ENCODE peak calls at places on chromosomes 3 and 15, in nine cellular contexts. W is mucosa of descending colon, V is AG04449, Z is KG1, F is HT-29, K is amniotic epithelial cell, R is natural killer cell, M is SK-MEL-5, N is NCI-H774. C is an unnamed sample.

GRCh38 chr3:141458937-141459510 is 27.8 kb upstream of the RASA2 start:
- DNase-seq in W (no peak), V (no peak), Z (no peak), F (no peak), K (no peak), R (no peak), M (no peak), N (no peak), C (no peak)

GRCh38 chr3:16357191-16357590 is 92.2 kb downstream of the OXNAD1 start:
- DNase-seq in W (no peak), V (no peak), Z (no peak), F (no peak), K (peak), R (no peak), M (no peak), N (no peak), C (no peak)

GRCh38 chr3:154904328-154904727 is 175.8 kb upstream of the MME start:
- DNase-seq in W (peak), V (no peak), Z (no peak), F (peak), K (peak), R (no peak), M (peak), N (no peak), C (no peak)

GRCh38 chr3:50251220-50251619 is 15.2 kb downstream of the GNAI2 start:
- DNase-seq in W (no peak), V (no peak), Z (no peak), F (no peak), K (peak), R (no peak), M (no peak), N (no peak), C (peak)

GRCh38 chr3:129888739-129889138 is 4.8 kb downstream of the TMCC1 start:
- DNase-seq in W (no peak), V (peak), Z (no peak), F (peak), K (peak), R (no peak), M (no peak), N (no peak), C (peak)

GRCh38 chr3:48538451-48538850 is 18.2 kb downstream of the PFKFB4 start:
- DNase-seq in W (no peak), V (no peak), Z (no peak), F (no peak), K (no peak), R (no peak), M (no peak), N (no peak), C (no peak)

GRCh38 chr3:74535281-74535680 is 79.2 kb downstream of the CNTN3 start:
- DNase-seq in W (no peak), V (no peak), Z (no peak), F (no peak), K (no peak), R (no peak), M (no peak), N (no peak), C (no peak)

GRCh38 chr15:88378259-88378658 is 88.9 kb downstream of the MRPL46 start:
- DNase-seq in W (no peak), V (peak), Z (no peak), F (no peak), K (no peak), R (no peak), M (no peak), N (no peak), C (no peak)

GRCh38 chr15:91970142-91970541 is 116.6 kb downstream of the SLCO3A1 start:
- DNase-seq in W (peak), V (no peak), Z (no peak), F (no peak), K (no peak), R (no peak), M (no peak), N (no peak), C (no peak)

GRCh38 chr3:54122802-54123537 is 618 bp downstream of the CACNA2D3 start:
- DNase-seq in W (no peak), V (no peak), Z (no peak), F (no peak), K (no peak), R (no peak), M (no peak), N (no peak), C (no peak)

GRCh38 chr3:195388380-195388779 is 54.4 kb downstream of the ACAP2 start:
- DNase-seq in W (peak), V (no peak), Z (no peak), F (peak), K (no peak), R (no peak), M (no peak), N (no peak), C (no peak)

GRCh38 chr15:45146405-45146804 is 16.6 kb downstream of the DUOX1 start:
- DNase-seq in W (no peak), V (no peak), Z (no peak), F (no peak), K (peak), R (no peak), M (no peak), N (no peak), C (no peak)

GRCh38 chr3:108334698-108335097 is 38.4 kb downstream of the HHLA2 start:
- DNase-seq in W (no peak), V (no peak), Z (no peak), F (no peak), K (no peak), R (no peak), M (no peak), N (no peak), C (no peak)

GRCh38 chr3:119778176-119778575 is 3.7 kb upstream of the NR1I2 start:
- DNase-seq in W (no peak), V (no peak), Z (no peak), F (no peak), K (no peak), R (no peak), M (no peak), N (no peak), C (no peak)

GRCh38 chr15:31392761-31393401 is 66.2 kb downstream of the KLF13 start:
- DNase-seq in W (peak), V (no peak), Z (no peak), F (no peak), K (peak), R (no peak), M (no peak), N (no peak), C (no peak)

GRCh38 chr3:198076722-198077308 is 116.8 kb downstream of the LMLN start:
- DNase-seq in W (no peak), V (no peak), Z (no peak), F (no peak), K (no peak), R (no peak), M (no peak), N (peak), C (no peak)

GRCh38 chr3:143963946-143964345 is 7.7 kb upstream of the DIPK2A start:
- DNase-seq in W (no peak), V (no peak), Z (no peak), F (no peak), K (peak), R (no peak), M (no peak), N (no peak), C (no peak)

GRCh38 chr15:28456476-28457395 is 76.0 kb downstream of the GOLGA8G start:
- DNase-seq in W (no peak), V (no peak), Z (no peak), F (no peak), K (no peak), R (peak), M (no peak), N (no peak), C (no peak)

GRCh38 chr15:101064795-101065569 is 145.8 kb downstream of the LRRK1 start:
- DNase-seq in W (no peak), V (no peak), Z (no peak), F (no peak), K (no peak), R (no peak), M (no peak), N (no peak), C (no peak)

GRCh38 chr15:33068531-33068990 is 126.0 kb downstream of the FMN1 start:
- DNase-seq in W (peak), V (no peak), Z (no peak), F (peak), K (peak), R (no peak), M (no peak), N (peak), C (no peak)

GRCh38 chr15:85164841-85165466 is 183.3 kb downstream of the PDE8A start:
- DNase-seq in W (peak), V (no peak), Z (no peak), F (peak), K (no peak), R (no peak), M (peak), N (no peak), C (no peak)

GRCh38 chr3:111282024-111282423 is 210.4 kb downstream of the NECTIN3 start:
- DNase-seq in W (no peak), V (no peak), Z (no peak), F (no peak), K (no peak), R (no peak), M (no peak), N (no peak), C (no peak)

GRCh38 chr3:24177201-24177600 is 232.1 kb downstream of the NR1D2 start:
- DNase-seq in W (no peak), V (no peak), Z (no peak), F (no peak), K (no peak), R (no peak), M (no peak), N (no peak), C (no peak)